ENCODE peak calls at places on chromosomes 16 and 17, in eight cellular contexts. P is left lung, N is heart right ventricle, R is heart left ventricle, K is left ventricle myocardium inferior, Y is pancreas, V is fibroblast of lung, A is H9. J is an unnamed sample. For H3K4me1, the result is how much of the 10 kb centered on the place peaks cover.

GRCh38 chr16:72961115-72961832 is 86.7 kb downstream of the ZFHX3 start:
- DNase-seq in V (peak), N (no peak), R (no peak), K (no peak), Y (no peak), P (no peak), A (no peak), J (no peak)

GRCh38 chr16:57163842-57164241 is 22.0 kb downstream of the PSME3IP1 start:
- DNase-seq in A (no peak), R (no peak), N (no peak), V (no peak), K (no peak), P (no peak), Y (no peak), J (no peak)

GRCh38 chr17:81234940-81235821 is 3.7 kb downstream of the TEPSIN start:
- DNase-seq in P (no peak), R (no peak), N (no peak), K (no peak), V (no peak), Y (peak), A (no peak), J (no peak)

GRCh38 chr17:37107406-37108083 is 158.8 kb downstream of the AATF start:
- DNase-seq in A (peak), V (peak), Y (peak), K (peak), N (peak), P (peak), R (peak), J (no peak)

GRCh38 chr17:1714488-1714979 is 4.4 kb upstream of the TLCD2 start:
- DNase-seq in P (peak), N (peak), Y (peak), K (peak), V (peak), A (peak), R (peak), J (peak)

GRCh38 chr16:85659805-85660511 is 28.8 kb downstream of the GINS2 start:
- DNase-seq in N (peak), Y (peak), P (no peak), K (peak), R (peak), A (peak), V (peak), J (peak)

GRCh38 chr16:66273644-66274334 is 92.7 kb upstream of the CDH5 start:
- DNase-seq in Y (no peak), A (peak), V (peak), N (no peak), P (no peak), K (no peak), R (no peak), J (no peak)

GRCh38 chr17:81991684-81992513 is 14.5 kb downstream of the ASPSCR1 start:
- DNase-seq in N (peak), R (peak), A (peak), Y (peak), V (peak), K (peak), P (peak), J (peak)

GRCh38 chr17:72143245-72143644 is 22.4 kb downstream of the SOX9 start:
- DNase-seq in P (no peak), A (no peak), V (no peak), K (no peak), N (no peak), R (no peak), Y (no peak), J (no peak)

GRCh38 chr17:4220655-4221054 is 43.1 kb downstream of the ANKFY1 start:
- DNase-seq in A (no peak), Y (no peak), N (no peak), R (no peak), K (no peak), P (no peak), V (no peak), J (peak)

GRCh38 chr16:84953051-84953746 is 58.1 kb downstream of the ZDHHC7 start:
- DNase-seq in Y (no peak), P (no peak), K (no peak), N (no peak), V (no peak), R (no peak), A (no peak), J (no peak)

GRCh38 chr16:70548936-70549335 is 25.3 kb downstream of the SF3B3 start:
- DNase-seq in A (no peak), P (no peak), N (no peak), K (no peak), Y (no peak), V (no peak), R (no peak), J (no peak)

GRCh38 chr16:9061358-9061813 is 30.1 kb upstream of the HAPSTR1 start:
- DNase-seq in A (no peak), Y (no peak), R (peak), N (peak), K (peak), V (peak), P (peak), J (peak)

GRCh38 chr16:81263470-81264200 is 25.1 kb downstream of the BCO1 start:
- DNase-seq in R (no peak), Y (no peak), A (no peak), K (no peak), P (peak), V (peak), N (peak), J (no peak)

GRCh38 chr16:85384831-85385462 is 228.2 kb upstream of the GSE1 start:
- DNase-seq in N (no peak), R (peak), V (no peak), Y (peak), K (peak), A (no peak), P (no peak), J (peak)

GRCh38 chr16:89020068-89020924 is 43.3 kb upstream of the CBFA2T3 start:
- DNase-seq in N (no peak), A (no peak), R (no peak), P (no peak), K (peak), V (no peak), Y (peak), J (no peak)

GRCh38 chr17:41532947-41533570 is 5.0 kb upstream of the KRT19 start:
- DNase-seq in K (no peak), R (no peak), V (no peak), P (peak), Y (peak), A (no peak), N (no peak), J (no peak)

GRCh38 chr16:10256855-10257641 is 74.8 kb upstream of the GRIN2A start:
- DNase-seq in R (peak), V (peak), N (peak), P (no peak), K (no peak), Y (peak), A (peak), J (peak)

GRCh38 chr16:30046178-30046577 is 15.1 kb upstream of the TLCD3B start:
- DNase-seq in P (no peak), V (no peak), Y (no peak), K (no peak), N (no peak), A (no peak), R (no peak), J (no peak)

GRCh38 chr17:37527249-37527851 is 37.7 kb downstream of the DUSP14 start:
- DNase-seq in R (no peak), A (no peak), P (no peak), K (no peak), V (peak), N (no peak), Y (no peak), J (no peak)

GRCh38 chr16:84754353-84754856 is 54.6 kb downstream of the USP10 start:
- DNase-seq in V (peak), R (peak), K (no peak), P (no peak), A (peak), N (peak), Y (no peak), J (peak)

GRCh38 chr17:5355416-5356129 is 63.9 kb downstream of the NUP88 start:
- DNase-seq in V (peak), P (no peak), R (no peak), N (no peak), A (no peak), K (no peak), Y (no peak), J (no peak)

GRCh38 chr16:17453365-17454122 is 17.2 kb downstream of the XYLT1 start:
- DNase-seq in A (no peak), P (no peak), Y (no peak), V (no peak), N (no peak), R (no peak), K (no peak), J (no peak)
- H3K4me1 ChIP-seq in A (under half), P (under half), Y (under half), V (under half), N (under half), R (under half), K (under half), J (under half)

DNA sequence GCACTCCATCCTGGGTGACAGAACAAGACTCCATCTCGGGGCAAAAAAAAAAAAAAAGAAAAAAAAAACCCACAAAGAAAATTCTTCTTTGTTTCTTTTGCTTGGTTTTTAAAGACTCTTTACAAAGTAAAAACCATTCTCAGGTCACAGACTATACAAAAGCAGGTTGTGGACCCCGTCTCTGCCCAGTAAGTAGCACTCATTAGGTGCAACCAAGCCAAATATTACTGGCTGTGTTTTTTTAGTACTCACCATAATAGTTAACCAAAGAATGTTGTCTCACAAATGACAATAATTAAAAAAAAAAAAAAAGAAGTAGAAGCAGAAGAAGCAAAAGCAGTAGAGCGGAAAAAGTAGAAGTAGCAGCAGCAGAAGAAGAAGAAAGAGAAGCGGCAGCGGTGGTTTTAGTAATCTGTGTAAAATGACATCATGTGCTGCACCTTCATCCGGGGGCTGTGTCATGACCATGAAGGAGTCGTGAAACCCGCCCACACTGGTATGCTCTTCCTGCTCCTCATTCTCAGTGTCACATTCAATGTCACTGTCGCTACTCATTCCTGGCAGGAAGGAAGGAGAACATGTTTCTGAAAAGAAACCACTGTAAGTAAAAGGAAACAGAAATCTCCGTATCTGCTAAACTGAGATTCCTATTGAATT is 105.4 kb downstream of the TRIM37 start:
- DNase-seq in P (peak), Y (no peak), R (peak), A (peak), V (peak), K (no peak), N (peak), J (peak)
- H3K27ac ChIP-seq in P (peak), Y (no peak), R (peak), A (no peak), V (peak), K (peak), N (peak), J (no peak)

GRCh38 chr16:24550295-24550694 is 10.9 kb downstream of the RBBP6 start:
- DNase-seq in N (no peak), Y (no peak), A (no peak), V (no peak), K (no peak), P (no peak), R (no peak), J (no peak)

GRCh38 chr16:24553983-24554382 is 14.6 kb downstream of the RBBP6 start:
- DNase-seq in K (no peak), A (no peak), N (no peak), P (no peak), Y (no peak), R (no peak), V (peak), J (no peak)

GRCh38 chr16:24552705-24553104 is 13.3 kb downstream of the RBBP6 start:
- DNase-seq in V (no peak), A (no peak), R (no peak), N (no peak), P (no peak), Y (no peak), K (no peak), J (no peak)

DNA sequence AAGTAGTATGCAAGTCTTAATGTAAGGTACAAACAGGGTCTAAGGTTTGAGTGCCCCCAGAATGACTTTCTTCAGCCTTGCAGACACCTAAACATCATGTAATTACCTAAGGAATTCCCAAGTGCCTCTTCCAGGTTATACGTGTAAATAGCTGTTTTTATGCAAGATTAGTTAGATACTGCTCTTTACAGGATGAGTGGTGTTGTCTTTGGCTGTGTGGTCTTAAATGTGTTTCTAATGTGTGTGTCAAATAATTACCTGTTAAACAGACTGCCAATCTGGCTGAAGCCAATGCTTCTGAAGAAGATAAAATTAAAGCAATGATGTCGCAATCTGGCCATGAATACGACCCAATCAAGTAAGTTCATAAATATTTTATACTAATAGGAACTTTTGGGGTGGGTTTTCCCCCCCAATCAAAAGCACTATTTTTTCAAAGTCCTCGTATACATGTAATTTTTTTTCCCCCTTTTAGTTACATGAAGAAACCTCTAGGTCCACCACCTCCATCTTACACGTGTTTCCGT is 16.0 kb downstream of the RBBP6 start:
- DNase-seq in K (no peak), P (no peak), N (no peak), A (no peak), Y (no peak), V (no peak), R (no peak), J (no peak)
- H3K4me1 ChIP-seq in K (under half), P (under half), N (under half), A (under half), Y (under half), V (under half), R (under half), J (under half)

GRCh38 chr17:7016406-7016805 is 4.0 kb downstream of the RNASEK start:
- DNase-seq in A (no peak), P (no peak), V (no peak), K (no peak), R (no peak), N (no peak), Y (no peak), J (no peak)
- H3K27ac ChIP-seq in A (no peak), P (peak), V (no peak), K (peak), R (peak), N (peak), Y (no peak), J (peak)

GRCh38 chr17:78803161-78803845 is 21.2 kb upstream of the CYTH1 start:
- DNase-seq in Y (peak), A (no peak), P (peak), V (no peak), K (no peak), N (no peak), R (peak), J (no peak)
- H3K4me1 ChIP-seq in Y (under half), A (under half), P (under half), V (under half), K (under half), N (under half), R (under half), J (under half)

GRCh38 chr17:79985951-79986391 is 49.7 kb downstream of the TBC1D16 start:
- DNase-seq in K (no peak), P (no peak), R (no peak), N (no peak), A (no peak), V (no peak), Y (peak), J (no peak)
- H3K27ac ChIP-seq in K (no peak), P (no peak), R (no peak), N (no peak), A (no peak), V (no peak), Y (no peak), J (no peak)

GRCh38 chr16:75235721-75236193 is 15.7 kb downstream of the BCAR1 start:
- DNase-seq in P (peak), R (no peak), K (no peak), A (no peak), Y (no peak), N (peak), V (no peak), J (no peak)
- H3K4me1 ChIP-seq in P (under half), R (half or more), K (half or more), A (under half), Y (under half), N (half or more), V (under half), J (under half)

DNA sequence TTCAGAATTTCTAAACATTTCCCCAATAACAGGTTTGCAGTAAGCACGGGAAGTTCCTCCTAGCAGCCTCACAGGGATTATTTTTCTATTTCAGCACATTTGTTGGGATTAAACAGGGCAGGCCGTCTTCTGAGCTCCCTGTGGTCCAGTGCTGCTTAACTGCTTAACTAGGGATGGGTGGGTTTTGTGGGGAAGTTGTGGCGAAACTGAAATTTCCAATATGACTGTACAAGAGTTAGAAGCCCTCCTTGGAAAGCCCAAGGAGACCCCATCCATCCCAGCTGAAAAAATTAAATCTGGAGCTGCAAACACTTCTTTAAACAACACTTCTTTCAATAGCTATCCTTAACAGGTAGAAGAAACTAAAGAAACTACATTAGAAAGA is 22.2 kb downstream of the FAM117A start:
- DNase-seq in K (no peak), P (no peak), R (no peak), A (no peak), N (no peak), Y (no peak), V (no peak), J (no peak)
- H3K27ac ChIP-seq in K (peak), P (peak), R (peak), A (no peak), N (peak), Y (no peak), V (no peak), J (peak)

J was measured in transverse colon.